ENCODE peak calls at places on chromosomes 2 and 18, in six cellular contexts. A, X, N, Z, B and L are unnamed samples.

GRCh38 chr18:77025831-77026363 is 106.7 kb downstream of the MBP start:
- DNase-seq in Z (no peak), N (no peak), B (no peak), X (no peak), A (no peak), L (no peak)

GRCh38 chr2:37671013-37671815 is at the start of gene CDC42EP3:
- DNase-seq in N (peak; percentile 81), B (peak; percentile 77), Z (no peak), A (peak; percentile 78), X (peak; percentile 56), L (no peak)

GRCh38 chr18:5167827-5168226 is 29.2 kb downstream of the AKAIN1 start:
- DNase-seq in Z (no peak), A (no peak), X (no peak), N (no peak), B (no peak), L (no peak)

GRCh38 chr2:98346259-98347236 is at the start of gene CNGA3:
- DNase-seq in B (no peak), A (no peak), Z (peak; percentile 6), N (no peak), X (no peak), L (no peak)

GRCh38 chr18:13893418-13893760 is 21.9 kb downstream of the MC2R start:
- DNase-seq in N (no peak), A (no peak), Z (no peak), B (no peak), X (no peak), L (no peak)

GRCh38 chr2:61340242-61340641 is 130.6 kb downstream of the USP34 start:
- DNase-seq in N (no peak), Z (no peak), X (no peak), A (no peak), B (no peak), L (no peak)

GRCh38 chr2:235300368-235301201 is 193.3 kb upstream of the AGAP1 start:
- DNase-seq in A (no peak), Z (peak; percentile 86), X (no peak), N (peak; percentile 61), B (no peak), L (peak; percentile 17)

GRCh38 chr2:169716229-169716886 is 17.3 kb upstream of the KLHL23 start:
- DNase-seq in A (no peak), Z (peak; percentile 81), X (no peak), N (no peak), B (no peak), L (peak; percentile 23)

GRCh38 chr2:76980067-76980466 is 542.1 kb downstream of the LRRTM4 start:
- DNase-seq in A (no peak), Z (no peak), N (no peak), X (no peak), B (no peak), L (no peak)

GRCh38 chr2:46559257-46559656 is 79.9 kb downstream of the TMEM247 start:
- DNase-seq in B (no peak), A (no peak), Z (no peak), X (no peak), N (no peak), L (no peak)

GRCh38 chr18:58194028-58194427 is 150.0 kb downstream of the NEDD4L start:
- DNase-seq in X (no peak), N (no peak), Z (no peak), B (no peak), A (no peak), L (no peak)
- TF ChIP-seq CTCF in X (no peak), N (no peak), Z (peak; percentile 15), B (no peak), A (no peak), L (no peak)

GRCh38 chr2:219509780-219510511 is 4.3 kb upstream of the ASIC4 start:
- DNase-seq in X (no peak), B (no peak), Z (peak; percentile 33), A (peak; percentile 81), N (peak; percentile 52), L (no peak)

GRCh38 chr2:219508444-219508734 is 5.9 kb upstream of the ASIC4 start:
- DNase-seq in Z (no peak), A (no peak), X (no peak), N (no peak), B (no peak), L (no peak)

GRCh38 chr2:219510512-219511135 is 3.7 kb upstream of the ASIC4 start:
- DNase-seq in A (no peak), N (no peak), X (no peak), B (no peak), Z (no peak), L (no peak)

GRCh38 chr2:219507555-219508443 is 6.5 kb upstream of the ASIC4 start:
- DNase-seq in B (no peak), N (no peak), A (no peak), X (no peak), Z (no peak), L (no peak)

DNA sequence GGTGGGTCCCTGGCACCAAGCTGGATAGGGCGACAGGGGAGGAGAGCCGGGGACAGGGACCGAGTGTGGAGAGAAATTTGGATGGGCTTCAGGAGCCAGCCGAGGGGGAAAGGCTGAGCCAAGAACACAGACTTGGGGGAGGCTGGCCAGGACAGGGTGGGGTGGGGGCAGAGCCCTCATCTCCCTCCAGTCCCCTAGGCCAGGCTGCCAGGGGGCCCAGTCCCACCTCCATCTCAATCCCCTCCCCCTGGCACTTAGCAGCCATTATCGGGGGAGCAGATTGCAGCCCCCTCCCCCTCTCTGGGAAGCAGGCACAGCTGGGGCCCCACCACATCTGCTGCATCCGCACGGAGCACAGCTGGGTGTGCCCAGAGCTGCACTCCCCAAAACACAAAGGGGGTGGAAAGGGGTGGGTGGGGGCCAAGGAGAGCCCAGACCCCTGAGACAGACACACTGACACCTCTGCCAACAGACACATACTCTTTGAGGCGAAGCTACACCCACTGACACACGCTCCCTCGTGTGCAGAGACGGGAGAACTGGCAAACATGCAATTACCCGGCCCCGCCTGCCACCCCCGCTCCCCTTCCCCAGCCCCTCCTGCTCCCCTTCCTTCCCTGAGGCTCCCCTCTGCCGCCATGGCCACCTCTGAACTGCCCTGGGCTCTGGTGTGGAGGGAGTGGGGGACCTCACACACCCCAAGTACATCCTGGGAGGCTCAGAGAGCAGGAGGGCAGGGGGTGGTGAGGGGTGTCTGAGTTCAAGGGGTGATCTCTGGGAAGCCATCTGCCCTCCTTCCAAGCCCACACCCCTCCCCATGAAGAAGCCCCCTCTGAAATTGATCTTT is 5.1 kb upstream of the ASIC4 start:
- DNase-seq in Z (no peak), B (no peak), X (no peak), N (no peak), A (no peak), L (no peak)
- H3K4me3 ChIP-seq in Z (no peak overlapping the region), B (no peak overlapping the region), X (no peak overlapping the region), N (no peak overlapping the region), A (no peak overlapping the region), L (no peak overlapping the region)

GRCh38 chr2:124289615-124290014 is 264.5 kb downstream of the CNTNAP5 start:
- DNase-seq in B (no peak), X (no peak), Z (no peak), A (no peak), N (no peak), L (no peak)
- TF ChIP-seq CTCF in B (no peak), X (no peak), Z (no peak), A (no peak), N (no peak), L (no peak)

DNA sequence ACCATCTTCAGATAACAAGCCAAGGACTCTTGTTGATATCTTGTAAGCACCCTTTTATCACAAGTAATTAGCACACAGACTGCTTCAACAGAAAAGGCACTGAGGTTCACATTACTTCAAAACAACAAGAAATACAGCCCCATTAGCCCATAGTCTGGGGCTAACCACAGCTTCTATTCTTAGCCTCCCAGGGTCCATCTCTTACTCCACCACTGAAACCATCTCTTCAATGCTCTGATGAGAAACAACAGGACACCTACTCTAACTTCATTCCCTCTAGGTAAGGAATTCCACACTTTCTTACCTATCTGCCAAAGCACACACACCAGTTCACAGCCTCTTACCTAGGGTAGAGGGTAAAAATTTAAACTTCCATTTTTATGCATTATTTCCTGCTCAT is 26.4 kb upstream of the CYTIP start:
- DNase-seq in Z (no peak), A (no peak), N (no peak), X (no peak), B (no peak), L (no peak)
- H3K4me3 ChIP-seq in Z (no peak overlapping the region), A (no peak overlapping the region), N (no peak overlapping the region), X (no peak overlapping the region), B (no peak overlapping the region), L (no peak overlapping the region)

DNA sequence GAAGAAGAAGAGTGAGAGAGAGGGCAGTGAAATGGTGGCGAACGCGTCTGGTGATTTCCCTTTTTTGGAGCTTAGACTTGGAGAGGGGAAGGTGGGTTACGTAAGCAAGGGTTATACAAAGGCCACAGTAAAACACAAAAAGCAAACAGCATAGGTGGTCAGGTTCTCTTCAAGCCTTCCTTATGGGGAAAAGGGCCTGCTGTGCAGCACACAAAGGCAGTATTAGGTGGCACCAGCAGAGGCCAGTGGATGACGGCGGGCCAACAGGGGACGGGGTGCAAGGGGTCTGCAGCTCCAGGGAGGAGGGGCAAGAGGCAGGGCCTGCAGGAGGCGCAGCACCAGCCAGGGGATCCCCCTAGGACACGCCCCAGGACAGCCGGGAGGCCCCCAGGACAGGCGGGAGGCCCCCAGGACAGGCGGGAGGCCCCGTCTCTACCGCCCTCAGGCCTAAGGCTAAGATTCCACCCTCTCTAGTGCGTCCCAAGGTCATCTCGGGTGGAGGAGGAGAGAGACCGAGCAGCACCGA is 32.6 kb upstream of the NPC1 start:
- DNase-seq in Z (no peak), A (peak; percentile 65), B (no peak), N (peak; percentile 48), X (no peak), L (no peak)
- TF ChIP-seq CTCF in Z (no peak), A (no peak), B (no peak), N (no peak), X (no peak), L (no peak)

DNA sequence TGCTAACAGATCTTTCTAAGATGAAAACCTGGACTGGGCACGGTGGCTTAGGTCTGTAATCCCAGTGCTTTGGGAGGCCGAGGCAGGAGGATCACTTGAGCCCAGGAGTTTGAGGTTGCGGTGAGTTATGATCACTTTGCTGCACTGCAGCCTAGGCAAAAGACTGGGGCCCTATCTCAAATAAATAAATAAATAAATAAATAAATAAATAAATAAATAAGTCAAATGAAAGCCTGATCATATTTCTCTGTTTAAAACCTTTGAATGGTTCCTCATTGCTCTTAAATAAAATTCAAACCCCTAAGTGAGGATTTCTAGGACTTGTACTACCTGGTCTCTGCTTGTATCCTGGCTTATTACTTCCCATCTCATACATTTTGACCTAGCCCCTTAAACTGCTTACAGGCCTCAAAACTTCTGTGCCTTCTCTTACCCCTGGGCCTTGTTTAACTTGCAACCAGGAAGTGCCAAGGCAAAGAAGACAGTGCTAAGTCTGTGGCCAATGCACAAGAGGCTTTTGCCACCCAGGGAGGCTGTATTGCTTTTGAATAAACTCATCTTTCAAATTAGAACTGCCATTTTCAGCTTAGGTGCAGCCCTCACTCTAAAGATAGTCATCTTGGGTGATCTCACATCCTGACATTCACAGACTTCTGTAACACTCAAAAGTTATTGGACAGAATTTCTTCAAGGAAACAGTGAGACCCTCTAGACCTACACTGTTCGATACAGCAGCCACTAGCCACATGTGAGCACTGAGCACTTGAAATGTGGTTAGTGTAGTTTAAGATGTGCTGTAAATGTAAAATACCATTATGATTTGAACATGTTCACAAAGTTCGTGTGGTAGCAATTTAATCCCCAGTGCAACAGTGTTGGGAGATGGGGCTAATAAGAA is 73.7 kb downstream of the POLE4 start:
- DNase-seq in N (no peak), B (no peak), Z (no peak), A (no peak), X (no peak), L (no peak)
- H3K4me3 ChIP-seq in N (no peak overlapping the region), B (no peak overlapping the region), Z (no peak overlapping the region), A (no peak overlapping the region), X (no peak overlapping the region), L (no peak overlapping the region)